ENCODE peak calls at places on chromosomes 4 and X, in eight cellular contexts. O is putamen, T is uterus, G is heart right ventricle, V is transverse colon, N is NCI-H1694, A is NCI-H1092, X is GM04504. M is an unnamed sample.

GRCh38 chr4:3462790-3463415 is at the start of gene DOK7:
- DNase-seq in O (no peak), T (no peak), G (peak; percentile 69), V (no peak), N (no peak), A (no peak), X (no peak), M (no peak)

GRCh38 chrX:38627683-38628082 is 66.3 kb downstream of the TSPAN7 start:
- DNase-seq in O (no peak), T (no peak), G (no peak), V (peak; percentile 8), N (no peak), A (no peak), X (no peak), M (no peak)

GRCh38 chr4:131426023-131426758 is 1722.9 kb upstream of the PCDH10 start:
- DNase-seq in O (no peak), T (no peak), G (no peak), V (no peak), N (no peak), A (no peak), X (no peak), M (no peak)

GRCh38 chr4:143711543-143712159 is 11.2 kb upstream of the FREM3 start:
- DNase-seq in O (no peak), T (no peak), G (no peak), V (no peak), N (peak; percentile 5), A (no peak), X (no peak), M (no peak)

GRCh38 chr4:185834778-185835177 is 22.8 kb upstream of the SORBS2 start:
- DNase-seq in O (no peak), T (no peak), G (no peak), V (no peak), N (no peak), A (no peak), X (no peak), M (no peak)

GRCh38 chrX:78595901-78596502 is 63.1 kb downstream of the RTL3 start:
- DNase-seq in O (no peak), T (no peak), G (no peak), V (no peak), N (no peak), A (no peak), X (no peak), M (no peak)

GRCh38 chrX:109934434-109934833 is 68.5 kb upstream of the TMEM164 start:
- DNase-seq in O (no peak), T (no peak), G (no peak), V (no peak), N (no peak), A (no peak), X (no peak), M (no peak)

GRCh38 chr4:866068-866760 is 40.3 kb upstream of the CPLX1 start:
- DNase-seq in O (no peak), T (no peak), G (no peak), V (no peak), N (no peak), A (no peak), X (no peak), M (no peak)

GRCh38 chrX:49930046-49930445 is 7.7 kb downstream of the CLCN5 start:
- DNase-seq in O (no peak), T (no peak), G (no peak), V (no peak), N (peak; percentile 42), A (no peak), X (peak; percentile 18), M (peak; percentile 21)

GRCh38 chr4:167541286-167541685 is 307.0 kb upstream of the SPOCK3 start:
- DNase-seq in O (no peak), T (no peak), G (no peak), V (no peak), N (no peak), A (no peak), X (no peak), M (no peak)

GRCh38 chrX:77628294-77629025 is 157.6 kb downstream of the ATRX start:
- DNase-seq in O (no peak), T (no peak), G (no peak), V (no peak), N (no peak), A (no peak), X (no peak), M (no peak)

GRCh38 chr4:102196221-102196620 is 149.1 kb downstream of the SLC39A8 start:
- DNase-seq in O (no peak), T (no peak), G (no peak), V (no peak), N (no peak), A (no peak), X (no peak), M (no peak)

GRCh38 chrX:35919536-35920309 is at the start of gene CFAP47:
- DNase-seq in O (peak; percentile 32), T (no peak), G (no peak), V (peak; percentile 12), N (no peak), A (no peak), X (no peak), M (no peak)

GRCh38 chr4:151529187-151529586 is 120.2 kb downstream of the FHIP1A start:
- DNase-seq in O (no peak), T (no peak), G (no peak), V (no peak), N (no peak), A (no peak), X (no peak), M (no peak)

GRCh38 chr4:40837094-40837870 is 87.5 kb downstream of the NSUN7 start:
- DNase-seq in O (no peak), T (no peak), G (peak; percentile 25), V (no peak), N (peak; percentile 56), A (peak; percentile 50), X (no peak), M (no peak)

GRCh38 chrX:103954259-103954658 is 8.2 kb upstream of the TMSB15B start:
- DNase-seq in O (no peak), T (no peak), G (no peak), V (no peak), N (no peak), A (no peak), X (no peak), M (no peak)

GRCh38 chr4:153014460-153014859 is 78.3 kb downstream of the FHDC1 start:
- DNase-seq in O (no peak), T (no peak), G (no peak), V (no peak), N (no peak), A (no peak), X (peak; percentile 6), M (no peak)

GRCh38 chr4:78863991-78864390 is 75.2 kb downstream of the PAQR3 start:
- DNase-seq in O (no peak), T (no peak), G (no peak), V (no peak), N (no peak), A (no peak), X (no peak), M (no peak)

GRCh38 chr4:2082118-2082517 is 23.0 kb downstream of the NAT8L start:
- DNase-seq in O (no peak), T (no peak), G (no peak), V (peak; percentile 2), N (no peak), A (no peak), X (no peak), M (no peak)

GRCh38 chr4:168059251-168059650 is 33.1 kb upstream of the ANXA10 start:
- DNase-seq in O (no peak), T (no peak), G (no peak), V (no peak), N (no peak), A (no peak), X (no peak), M (no peak)

GRCh38 chr4:91984466-91984865 is 319.3 kb upstream of the GRID2 start:
- DNase-seq in O (no peak), T (no peak), G (no peak), V (no peak), N (no peak), A (no peak), X (no peak), M (no peak)

GRCh38 chr4:10179957-10180602 is 63.5 kb upstream of the WDR1 start:
- DNase-seq in O (no peak), T (no peak), G (no peak), V (no peak), N (no peak), A (no peak), X (no peak), M (no peak)

GRCh38 chr4:54268151-54268550 is 39.1 kb downstream of the PDGFRA start:
- DNase-seq in O (no peak), T (no peak), G (no peak), V (no peak), N (no peak), A (no peak), X (no peak), M (no peak)

GRCh38 chr4:33882246-33882990 is 2361.9 kb downstream of the ARAP2 start:
- DNase-seq in O (no peak), T (no peak), G (no peak), V (no peak), N (no peak), A (no peak), X (peak; percentile 34), M (no peak)

GRCh38 chr4:40361338-40361737 is 26.2 kb downstream of the CHRNA9 start:
- DNase-seq in O (no peak), T (no peak), G (no peak), V (no peak), N (no peak), A (no peak), X (no peak), M (no peak)

GRCh38 chrX:7088968-7089615 is 58.4 kb upstream of the STS start:
- DNase-seq in O (no peak), T (no peak), G (no peak), V (no peak), N (no peak), A (no peak), X (no peak), M (no peak)

GRCh38 chr4:40475609-40476008 is 140.5 kb downstream of the CHRNA9 start:
- DNase-seq in O (no peak), T (no peak), G (no peak), V (peak; percentile 47), N (no peak), A (peak; percentile 87), X (no peak), M (no peak)

GRCh38 chrX:71493111-71493613 is 39.7 kb upstream of the OGT start:
- DNase-seq in O (no peak), T (peak; percentile 60), G (peak; percentile 9), V (peak; percentile 9), N (no peak), A (no peak), X (no peak), M (no peak)

GRCh38 chrX:5431823-5432222 is 796.8 kb downstream of the NLGN4X start:
- DNase-seq in O (no peak), T (no peak), G (no peak), V (no peak), N (no peak), A (no peak), X (no peak), M (no peak)

M was measured in NCI-H2171.